ENCODE peak calls at places on chromosomes 16 and 17, in five cellular contexts. One of them, this sample, is unnamed.
A peak's percentile ranks its signal among the peaks of the same experiment; 100 is the strongest.

GRCh38 chr16:55672471-55672870 is 16.7 kb downstream of the SLC6A2 start:
- DNase-seq in HCEC 1CT: no peak
- DNase-seq in dorsolateral prefrontal cortex: no peak
- DNase-seq in SK-N-SH: no peak
- DNase-seq in DMS79 treated with DMSO at 0.1 percent for 48 hours: no peak
- DNase-seq in this sample: no peak

GRCh38 chr16:23579371-23579770 is 16.7 kb downstream of the NDUFAB1 start:
- DNase-seq in HCEC 1CT: no peak
- DNase-seq in dorsolateral prefrontal cortex: no peak
- DNase-seq in SK-N-SH: no peak
- DNase-seq in DMS79 treated with DMSO at 0.1 percent for 48 hours: no peak
- DNase-seq in this sample: no peak

GRCh38 chr17:43125967-43126910 is 1.1 kb upstream of the BRCA1 start:
- DNase-seq in HCEC 1CT: no peak
- DNase-seq in dorsolateral prefrontal cortex: no peak
- DNase-seq in SK-N-SH: peak; percentile 63
- DNase-seq in DMS79 treated with DMSO at 0.1 percent for 48 hours: no peak
- DNase-seq in this sample: no peak

GRCh38 chr17:57524790-57525543 is 220.1 kb downstream of the CCDC182 start:
- DNase-seq in HCEC 1CT: no peak
- DNase-seq in dorsolateral prefrontal cortex: no peak
- DNase-seq in SK-N-SH: no peak
- DNase-seq in DMS79 treated with DMSO at 0.1 percent for 48 hours: no peak
- DNase-seq in this sample: no peak

GRCh38 chr16:77679901-77680300 is 42.4 kb upstream of the NUDT7 start:
- DNase-seq in HCEC 1CT: peak; percentile 41
- DNase-seq in dorsolateral prefrontal cortex: no peak
- DNase-seq in SK-N-SH: no peak
- DNase-seq in DMS79 treated with DMSO at 0.1 percent for 48 hours: no peak
- DNase-seq in this sample: no peak

GRCh38 chr17:32701860-32702259 is 175.1 kb downstream of the MYO1D start:
- DNase-seq in HCEC 1CT: no peak
- DNase-seq in dorsolateral prefrontal cortex: no peak
- DNase-seq in SK-N-SH: no peak
- DNase-seq in DMS79 treated with DMSO at 0.1 percent for 48 hours: no peak
- DNase-seq in this sample: peak; percentile 39

GRCh38 chr16:83899978-83900377 is 1.1 kb downstream of the MLYCD start:
- DNase-seq in HCEC 1CT: no peak
- DNase-seq in dorsolateral prefrontal cortex: no peak
- DNase-seq in SK-N-SH: no peak
- DNase-seq in DMS79 treated with DMSO at 0.1 percent for 48 hours: no peak
- DNase-seq in this sample: no peak

GRCh38 chr16:85302848-85303353 is 190.6 kb upstream of the CIBAR2 start:
- DNase-seq in HCEC 1CT: no peak
- DNase-seq in dorsolateral prefrontal cortex: peak; percentile 63
- DNase-seq in SK-N-SH: no peak
- DNase-seq in DMS79 treated with DMSO at 0.1 percent for 48 hours: no peak
- DNase-seq in this sample: no peak

GRCh38 chr16:56011808-56012478 is 136.8 kb upstream of the CES5A start:
- DNase-seq in HCEC 1CT: no peak
- DNase-seq in dorsolateral prefrontal cortex: no peak
- DNase-seq in SK-N-SH: no peak
- DNase-seq in DMS79 treated with DMSO at 0.1 percent for 48 hours: no peak
- DNase-seq in this sample: no peak

GRCh38 chr17:40529991-40530390 is 28.6 kb upstream of the TNS4 start:
- DNase-seq in HCEC 1CT: no peak
- DNase-seq in dorsolateral prefrontal cortex: no peak
- DNase-seq in SK-N-SH: no peak
- DNase-seq in DMS79 treated with DMSO at 0.1 percent for 48 hours: no peak
- DNase-seq in this sample: no peak

GRCh38 chr17:42985225-42985624 is 4.9 kb downstream of the RUNDC1 start:
- DNase-seq in HCEC 1CT: no peak
- DNase-seq in dorsolateral prefrontal cortex: no peak
- DNase-seq in SK-N-SH: no peak
- DNase-seq in DMS79 treated with DMSO at 0.1 percent for 48 hours: no peak
- DNase-seq in this sample: no peak

GRCh38 chr17:82237083-82237745 is 8.4 kb downstream of the SLC16A3 start:
- DNase-seq in HCEC 1CT: no peak
- DNase-seq in dorsolateral prefrontal cortex: no peak
- DNase-seq in SK-N-SH: no peak
- DNase-seq in DMS79 treated with DMSO at 0.1 percent for 48 hours: no peak
- DNase-seq in this sample: no peak

GRCh38 chr16:2486645-2487516 is 12.0 kb downstream of the TBC1D24 start:
- DNase-seq in HCEC 1CT: no peak
- DNase-seq in dorsolateral prefrontal cortex: peak; percentile 76
- DNase-seq in SK-N-SH: no peak
- DNase-seq in DMS79 treated with DMSO at 0.1 percent for 48 hours: peak; percentile 12
- DNase-seq in this sample: no peak

GRCh38 chr16:56793504-56793903 is 63.6 kb downstream of the NUP93 start:
- DNase-seq in HCEC 1CT: peak; percentile 22
- DNase-seq in dorsolateral prefrontal cortex: no peak
- DNase-seq in SK-N-SH: no peak
- DNase-seq in DMS79 treated with DMSO at 0.1 percent for 48 hours: no peak
- DNase-seq in this sample: peak; percentile 25

GRCh38 chr16:49453983-49454382 is 80.4 kb downstream of the C16orf78 start:
- DNase-seq in HCEC 1CT: no peak
- DNase-seq in dorsolateral prefrontal cortex: no peak
- DNase-seq in SK-N-SH: no peak
- DNase-seq in DMS79 treated with DMSO at 0.1 percent for 48 hours: no peak
- DNase-seq in this sample: no peak

GRCh38 chr17:4591529-4591928 is 7.2 kb downstream of the SMTNL2 start:
- DNase-seq in HCEC 1CT: no peak
- DNase-seq in dorsolateral prefrontal cortex: no peak
- DNase-seq in SK-N-SH: peak; percentile 51
- DNase-seq in DMS79 treated with DMSO at 0.1 percent for 48 hours: no peak
- DNase-seq in this sample: no peak

GRCh38 chr16:21568502-21569189 is 30.7 kb upstream of the METTL9 start:
- DNase-seq in HCEC 1CT: no peak
- DNase-seq in dorsolateral prefrontal cortex: no peak
- DNase-seq in SK-N-SH: no peak
- DNase-seq in DMS79 treated with DMSO at 0.1 percent for 48 hours: no peak
- DNase-seq in this sample: no peak

This sample was measured in hepatocyte.